ENCODE peak calls at places on chromosomes 7 and 10, in eight cellular contexts. Q, V, M, J, S, K, D and L are unnamed samples.

GRCh38 chr7:80231719-80232118 is 97.1 kb downstream of the GNAI1 start:
- DNase-seq in K (no peak), S (no peak), V (no peak), J (no peak), D (no peak), Q (no peak), M (no peak), L (peak)

GRCh38 chr7:2542924-2543871 is 12.1 kb downstream of the BRAT1 start:
- DNase-seq in Q (no peak), J (no peak), D (no peak), M (no peak), K (no peak), V (no peak), S (no peak), L (no peak)

GRCh38 chr7:30478349-30479228 is at the start of gene NOD1:
- DNase-seq in Q (peak), K (peak), M (peak), V (peak), D (peak), J (peak), S (peak), L (peak)

GRCh38 chr10:99730026-99730425 is 1.9 kb downstream of the COX15 start:
- DNase-seq in V (no peak), J (no peak), S (no peak), K (no peak), M (no peak), D (peak), Q (no peak), L (no peak)

GRCh38 chr10:48455055-48455391 is 148.5 kb downstream of the MAPK8 start:
- DNase-seq in Q (no peak), S (no peak), K (no peak), D (no peak), V (no peak), J (no peak), M (no peak), L (no peak)

GRCh38 chr10:120394446-120394845 is 62.6 kb upstream of the PLPP4 start:
- DNase-seq in V (no peak), S (peak), J (no peak), D (peak), M (no peak), Q (no peak), K (no peak), L (no peak)

GRCh38 chr10:110426294-110427153 is 71.2 kb upstream of the DUSP5 start:
- DNase-seq in V (no peak), J (no peak), K (no peak), S (peak), D (peak), M (no peak), Q (no peak), L (peak)

GRCh38 chr10:71840177-71840711 is 10.8 kb downstream of the PSAP start:
- DNase-seq in D (peak), J (no peak), K (no peak), V (peak), S (peak), Q (no peak), M (no peak), L (peak)

GRCh38 chr10:6114299-6114698 is 25.5 kb downstream of the RBM17 start:
- DNase-seq in Q (no peak), M (no peak), S (no peak), D (no peak), V (no peak), K (no peak), J (no peak), L (no peak)

GRCh38 chr10:132607961-132608495 is 70.4 kb downstream of the INPP5A start:
- DNase-seq in V (no peak), S (no peak), Q (no peak), M (no peak), J (no peak), K (no peak), D (no peak), L (no peak)

GRCh38 chr7:53539558-53539957 is 504.1 kb downstream of the POM121L12 start:
- DNase-seq in S (no peak), M (no peak), D (no peak), Q (no peak), K (no peak), V (no peak), J (no peak), L (no peak)

GRCh38 chr7:105802611-105803520 is 73.5 kb downstream of the ATXN7L1 start:
- DNase-seq in S (no peak), Q (no peak), D (no peak), J (no peak), M (no peak), K (no peak), V (no peak), L (no peak)

GRCh38 chr10:35042783-35043182 is 47.4 kb downstream of the CUL2 start:
- DNase-seq in K (peak), J (no peak), D (no peak), Q (no peak), M (no peak), S (peak), V (no peak), L (no peak)

GRCh38 chr10:30186371-30186875 is 127.0 kb upstream of the JCAD start:
- DNase-seq in S (peak), M (no peak), D (peak), Q (no peak), V (no peak), K (peak), J (no peak), L (no peak)

GRCh38 chr7:143463556-143463955 is 14.1 kb upstream of the TAS2R41 start:
- DNase-seq in D (no peak), Q (no peak), K (no peak), J (no peak), S (no peak), V (no peak), M (no peak), L (no peak)

GRCh38 chr7:116687801-116688201 is 15.8 kb downstream of the MET start:
- DNase-seq in Q (no peak), S (no peak), J (no peak), M (no peak), V (no peak), K (peak), D (peak), L (peak)

GRCh38 chr7:155844019-155844453 is 31.8 kb upstream of the SHH start:
- DNase-seq in J (no peak), K (peak), V (no peak), M (no peak), D (peak), Q (no peak), S (no peak), L (peak)

GRCh38 chr7:73342645-73343044 is 14.7 kb downstream of the FKBP6 start:
- DNase-seq in M (no peak), J (no peak), V (no peak), S (peak), D (no peak), K (peak), Q (no peak), L (peak)

GRCh38 chr7:104643587-104644217 is 315.3 kb downstream of the LHFPL3 start:
- DNase-seq in Q (no peak), S (no peak), K (no peak), V (no peak), M (no peak), D (no peak), J (no peak), L (peak)

GRCh38 chr10:48735836-48736390 is 51.2 kb downstream of the WDFY4 start:
- DNase-seq in K (no peak), Q (no peak), D (no peak), S (no peak), J (no peak), V (no peak), M (no peak), L (no peak)

GRCh38 chr7:19122018-19122588 is 4.7 kb upstream of the TWIST1 start:
- DNase-seq in S (no peak), Q (no peak), K (peak), M (no peak), D (peak), J (no peak), V (no peak), L (peak)

GRCh38 chr7:106568002-106568679 is 92.8 kb downstream of the CCDC71L start:
- DNase-seq in Q (no peak), V (no peak), D (no peak), M (no peak), S (no peak), J (no peak), K (no peak), L (no peak)

GRCh38 chr7:112763996-112764395 is 26.2 kb downstream of the TMEM168 start:
- DNase-seq in Q (no peak), K (no peak), V (no peak), J (no peak), D (no peak), S (no peak), M (no peak), L (no peak)

GRCh38 chr7:141039366-141039765 is 24.6 kb upstream of the MRPS33 start:
- DNase-seq in S (no peak), V (no peak), Q (no peak), M (no peak), D (peak), K (no peak), J (no peak), L (no peak)

GRCh38 chr10:23038172-23038571 is 57.2 kb upstream of the MSRB2 start:
- DNase-seq in M (no peak), J (no peak), S (no peak), V (no peak), D (no peak), K (no peak), Q (no peak), L (no peak)

GRCh38 chr7:50822110-50822509 is 39.4 kb upstream of the GRB10 start:
- DNase-seq in D (no peak), K (no peak), V (no peak), M (no peak), S (no peak), J (no peak), Q (no peak), L (no peak)

GRCh38 chr10:3902809-3903410 is 117.9 kb upstream of the KLF6 start:
- DNase-seq in Q (no peak), D (peak), M (no peak), K (no peak), S (no peak), J (no peak), V (no peak), L (no peak)

GRCh38 chr7:128254470-128254869 is 13.4 kb downstream of the LEP start:
- DNase-seq in J (no peak), S (no peak), Q (no peak), K (no peak), M (no peak), D (no peak), V (peak), L (no peak)

GRCh38 chr10:121088524-121088923 is 237.4 kb downstream of the WDR11 start:
- DNase-seq in K (no peak), M (no peak), D (no peak), J (no peak), Q (no peak), V (no peak), S (peak), L (peak)

GRCh38 chr10:70845261-70845660 is 29.5 kb downstream of the SGPL1 start:
- DNase-seq in M (no peak), D (no peak), S (no peak), J (no peak), K (no peak), V (no peak), Q (no peak), L (no peak)

GRCh38 chr10:110022716-110023504 is 15.1 kb downstream of the ADD3 start:
- DNase-seq in J (no peak), V (no peak), Q (no peak), M (no peak), D (no peak), S (no peak), K (no peak), L (no peak)

GRCh38 chr10:104440221-104440620 is 86.6 kb downstream of the CFAP58 start:
- DNase-seq in K (no peak), V (no peak), Q (no peak), D (no peak), S (no peak), M (no peak), J (no peak), L (no peak)

GRCh38 chr7:96004598-96004997 is 232.2 kb downstream of the DYNC1I1 start:
- DNase-seq in V (no peak), S (no peak), J (no peak), Q (no peak), D (no peak), M (no peak), K (no peak), L (no peak)

GRCh38 chr10:24900888-24901685 is 51.3 kb downstream of the PRTFDC1 start:
- DNase-seq in S (no peak), Q (no peak), K (no peak), M (no peak), V (no peak), J (no peak), D (no peak), L (no peak)

GRCh38 chr7:158531661-158532060 is 56.0 kb downstream of the PTPRN2 start:
- DNase-seq in V (no peak), K (no peak), M (no peak), S (no peak), Q (no peak), D (no peak), J (no peak), L (no peak)

GRCh38 chr7:38932509-38933168 is 23.6 kb upstream of the VPS41 start:
- DNase-seq in M (no peak), S (peak), Q (peak), K (peak), D (no peak), J (peak), V (peak), L (peak)